ENCODE peak calls at places on chromosomes 3 and 15, in six cellular contexts. U, I, D, H, G and Z are unnamed samples.

GRCh38 chr15:25846377-25846776 is 16.8 kb downstream of the ATP10A start:
- DNase-seq in H (no peak), G (no peak), I (no peak), D (no peak), U (no peak), Z (no peak)

GRCh38 chr15:68797589-68798377 is 22.9 kb downstream of the ANP32A start:
- DNase-seq in H (no peak), U (no peak), I (no peak), D (no peak), G (no peak), Z (no peak)

GRCh38 chr3:10308678-10309077 is 12.2 kb downstream of the SEC13 start:
- DNase-seq in I (no peak), H (no peak), U (no peak), G (no peak), D (no peak), Z (no peak)

GRCh38 chr15:34206016-34206415 is 3.9 kb downstream of the KATNBL1 start:
- DNase-seq in H (no peak), D (no peak), G (no peak), I (no peak), U (no peak), Z (no peak)

GRCh38 chr15:60520041-60520824 is 41.3 kb upstream of the ICE2 start:
- DNase-seq in G (no peak), I (no peak), H (no peak), U (no peak), D (no peak), Z (no peak)

GRCh38 chr15:58387130-58387529 is 44.7 kb upstream of the LIPC start:
- DNase-seq in D (peak), U (peak), H (no peak), I (no peak), G (no peak), Z (no peak)

GRCh38 chr15:70473623-70474366 is 289.6 kb downstream of the UACA start:
- DNase-seq in U (peak), D (no peak), I (no peak), H (no peak), G (no peak), Z (peak)

GRCh38 chr15:31511707-31512310 is 185.2 kb downstream of the KLF13 start:
- DNase-seq in G (no peak), I (no peak), H (no peak), D (no peak), U (no peak), Z (no peak)

GRCh38 chr3:70856414-70857162 is 544.1 kb upstream of the MDFIC2 start:
- DNase-seq in G (no peak), I (no peak), U (peak), D (peak), H (no peak), Z (no peak)

GRCh38 chr15:28269097-28269496 is 52.9 kb downstream of the HERC2 start:
- DNase-seq in G (no peak), U (no peak), I (no peak), D (no peak), H (no peak), Z (no peak)

GRCh38 chr15:85545185-85545584 is 164.8 kb downstream of the AKAP13 start:
- DNase-seq in I (no peak), H (no peak), G (no peak), U (peak), D (no peak), Z (no peak)

GRCh38 chr15:100682468-100682867 is 80.1 kb downstream of the ASB7 start:
- DNase-seq in G (peak), H (no peak), I (no peak), U (no peak), D (no peak), Z (no peak)

GRCh38 chr3:62614527-62614926 is 241.2 kb upstream of the FEZF2 start:
- DNase-seq in G (no peak), U (no peak), D (no peak), H (no peak), I (no peak), Z (no peak)

GRCh38 chr3:17811633-17812032 is 69.2 kb upstream of the TBC1D5 start:
- DNase-seq in U (no peak), H (no peak), I (no peak), D (no peak), G (no peak), Z (no peak)

GRCh38 chr15:80309769-80310384 is 57.9 kb upstream of the CTXND1 start:
- DNase-seq in U (peak), H (no peak), I (no peak), D (no peak), G (no peak), Z (no peak)

DNA sequence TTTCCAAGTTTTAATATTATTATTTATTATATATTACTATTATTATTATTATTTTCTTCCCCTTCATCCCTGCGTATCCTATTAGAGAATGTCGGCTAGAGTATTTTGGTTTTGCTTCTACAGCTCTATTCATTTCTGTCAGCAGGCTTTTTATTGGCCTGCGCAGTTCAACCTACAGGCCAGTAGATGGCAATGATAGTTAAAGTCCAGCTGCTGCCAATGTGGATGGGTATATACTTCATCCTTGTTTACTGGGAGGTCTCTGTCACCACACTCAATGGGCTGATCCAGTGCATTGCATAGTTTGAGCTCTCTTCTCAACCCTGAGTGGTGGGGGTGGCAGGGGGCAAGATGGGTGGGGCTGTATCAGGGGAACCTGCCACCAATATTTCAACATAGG is 799.8 kb downstream of the NSUN3 start:
- DNase-seq in H (no peak), G (no peak), D (peak), I (no peak), U (no peak), Z (no peak)
- TF ChIP-seq CTCF in H (no peak), G (peak), D (peak), I (peak), U (peak), Z (peak)

DNA sequence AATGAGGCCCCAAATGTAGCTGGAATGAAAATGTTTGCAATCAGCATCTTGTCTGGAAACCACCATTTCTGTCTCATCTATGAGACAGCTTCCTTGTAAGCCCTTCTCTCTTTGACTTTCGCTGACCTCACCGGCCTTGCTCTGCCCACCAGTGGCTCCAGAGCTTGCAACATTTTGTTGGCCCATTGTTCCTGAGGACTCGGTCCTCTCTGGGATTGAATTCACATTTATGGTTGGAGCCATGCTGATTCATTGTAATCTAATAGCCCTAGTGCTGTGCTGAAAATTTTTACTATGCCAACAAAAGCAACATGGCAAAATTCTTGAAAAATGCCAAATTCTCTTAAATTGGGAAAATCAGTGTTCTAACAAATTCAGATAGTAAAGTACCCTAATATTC is 37.2 kb downstream of the ABHD5 start:
- DNase-seq in H (no peak), I (no peak), U (peak), G (no peak), D (no peak), Z (no peak)
- TF ChIP-seq CTCF in H (no peak), I (no peak), U (no peak), G (no peak), D (no peak), Z (no peak)

DNA sequence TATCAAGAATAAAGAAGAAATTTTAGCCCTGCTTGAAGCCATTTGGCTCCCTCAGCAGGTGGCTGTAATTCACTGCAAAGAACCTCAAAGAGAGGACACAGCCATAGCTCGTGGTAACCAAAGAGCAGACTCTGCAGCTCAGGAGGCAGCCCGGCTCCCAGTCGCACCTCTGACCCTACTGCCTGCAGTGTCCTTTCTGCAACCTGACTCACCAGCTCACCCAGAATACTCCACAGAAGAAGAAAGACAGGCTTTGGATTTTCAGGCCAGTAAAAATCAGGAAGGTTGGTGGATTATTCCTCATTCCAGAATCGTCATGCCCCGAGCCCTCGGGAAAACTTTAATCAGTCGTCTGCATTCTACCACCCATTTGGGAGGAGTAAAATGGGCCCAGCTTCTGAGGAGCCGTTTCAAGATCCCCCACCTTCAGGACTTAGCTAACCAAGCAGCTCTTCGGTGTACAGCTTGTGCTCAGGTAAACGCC is 38.6 kb downstream of the ZBTB11 start:
- DNase-seq in U (no peak), H (no peak), G (no peak), D (no peak), I (no peak), Z (no peak)
- TF ChIP-seq CTCF in U (no peak), H (no peak), G (no peak), D (no peak), I (no peak), Z (peak)

DNA sequence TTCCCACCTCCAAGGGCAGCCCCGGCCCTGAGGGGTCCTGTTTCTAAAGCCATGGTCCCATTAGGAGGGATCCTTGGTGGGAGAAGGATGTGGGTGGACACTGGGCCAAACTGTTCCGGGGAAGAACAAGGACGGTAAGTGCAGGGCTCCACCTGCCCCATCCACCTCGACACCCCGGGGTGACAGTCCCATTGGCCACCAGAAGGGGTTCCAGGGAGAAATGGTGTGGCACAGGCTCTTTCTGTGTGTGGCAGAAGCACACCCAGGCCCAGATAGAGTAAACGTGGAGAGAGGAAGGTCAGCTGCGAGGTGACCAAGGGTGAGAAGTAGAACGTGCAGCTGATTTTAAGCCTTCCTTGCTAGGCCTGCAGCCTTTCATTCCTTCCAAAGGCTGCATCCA is 12.0 kb downstream of the TKT start:
- DNase-seq in D (no peak), H (no peak), U (no peak), I (no peak), G (no peak), Z (no peak)
- TF ChIP-seq CTCF in D (peak), H (no peak), U (no peak), I (no peak), G (no peak), Z (no peak)

DNA sequence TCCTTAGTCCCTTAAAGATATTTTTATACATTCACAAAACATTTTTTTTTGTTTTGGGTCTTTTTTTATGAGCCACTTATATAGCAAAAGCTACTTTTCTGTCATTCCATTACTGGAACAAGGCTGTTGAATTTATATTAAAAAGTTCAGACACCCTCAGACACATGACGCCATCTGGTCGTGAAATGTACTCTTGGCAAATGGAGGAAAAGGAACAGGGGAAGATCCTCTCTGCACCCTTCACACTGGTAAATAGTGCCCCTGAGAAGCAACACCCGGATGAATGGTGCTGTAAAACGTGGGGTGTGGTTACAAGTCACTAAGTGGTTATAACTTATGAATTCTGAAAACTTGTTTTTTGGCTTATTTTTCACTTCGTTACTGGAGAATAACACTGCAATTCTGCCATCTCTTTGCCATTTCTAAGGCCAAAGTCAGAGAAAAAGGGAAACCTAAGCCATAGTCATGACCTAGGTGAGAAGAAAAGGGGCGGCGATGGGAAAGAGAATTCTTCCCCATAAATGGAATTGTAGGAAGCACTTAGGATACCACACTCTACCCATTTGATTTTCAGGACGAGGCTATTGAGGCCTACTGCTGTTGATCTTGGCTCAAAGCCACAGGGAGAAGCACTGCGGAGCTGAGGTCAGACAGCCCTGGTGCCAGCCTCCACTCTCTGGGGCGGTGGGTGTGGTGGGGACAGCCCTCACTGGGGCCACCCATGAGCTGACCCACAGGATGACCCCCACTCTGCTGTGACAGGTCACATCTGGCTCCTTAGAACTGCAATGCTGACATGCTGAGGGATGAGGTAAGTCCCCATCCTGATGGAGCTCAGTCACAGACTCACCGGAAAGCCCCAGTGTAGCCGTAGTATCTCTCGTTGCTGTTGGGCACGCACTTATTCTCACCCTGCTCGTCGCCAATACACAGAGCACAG is 21.8 kb downstream of the LTF start:
- DNase-seq in G (no peak), H (no peak), I (no peak), D (peak), U (peak), Z (no peak)
- TF ChIP-seq CTCF in G (peak), H (peak), I (peak), D (peak), U (peak), Z (peak)